ENCODE peak calls at places on chromosomes 5 and 9, in seven cellular contexts. One of them, this sample, is unnamed.

GRCh38 chr9:137310190-137311052 is 8.3 kb upstream of the NRARP start:
- DNase-seq in fibroblast of mammary gland: no peak
- DNase-seq in stomach: no peak
- DNase-seq in neural progenitor cell: peak
- DNase-seq in kidney epithelial cell: no peak
- DNase-seq in cardiac fibroblast: no peak
- DNase-seq in tibial nerve: no peak
- DNase-seq in this sample: peak

GRCh38 chr9:19481471-19481870 is 72.7 kb downstream of the ACER2 start:
- DNase-seq in fibroblast of mammary gland: no peak
- DNase-seq in stomach: no peak
- DNase-seq in neural progenitor cell: no peak
- DNase-seq in kidney epithelial cell: no peak
- DNase-seq in cardiac fibroblast: no peak
- DNase-seq in tibial nerve: no peak
- DNase-seq in this sample: no peak

GRCh38 chr5:179302499-179303185 is 42.6 kb downstream of the ADAMTS2 start:
- DNase-seq in fibroblast of mammary gland: no peak
- DNase-seq in stomach: no peak
- DNase-seq in neural progenitor cell: no peak
- DNase-seq in kidney epithelial cell: no peak
- DNase-seq in cardiac fibroblast: no peak
- DNase-seq in tibial nerve: no peak
- DNase-seq in this sample: no peak

GRCh38 chr5:1332461-1333001 is 12.4 kb downstream of the CLPTM1L start:
- DNase-seq in fibroblast of mammary gland: no peak
- DNase-seq in stomach: peak
- DNase-seq in neural progenitor cell: no peak
- DNase-seq in kidney epithelial cell: no peak
- DNase-seq in cardiac fibroblast: no peak
- DNase-seq in tibial nerve: no peak
- DNase-seq in this sample: no peak

GRCh38 chr5:108753331-108753730 is 5.6 kb downstream of the FER start:
- DNase-seq in fibroblast of mammary gland: peak
- DNase-seq in stomach: no peak
- DNase-seq in neural progenitor cell: no peak
- DNase-seq in kidney epithelial cell: no peak
- DNase-seq in cardiac fibroblast: peak
- DNase-seq in tibial nerve: no peak
- DNase-seq in this sample: peak

GRCh38 chr5:98205691-98206461 is 567.6 kb upstream of the RGMB start:
- DNase-seq in fibroblast of mammary gland: peak
- DNase-seq in stomach: no peak
- DNase-seq in neural progenitor cell: no peak
- DNase-seq in kidney epithelial cell: peak
- DNase-seq in cardiac fibroblast: peak
- DNase-seq in tibial nerve: no peak
- DNase-seq in this sample: peak

GRCh38 chr5:76493190-76493837 is 90.2 kb downstream of the IQGAP2 start:
- DNase-seq in fibroblast of mammary gland: no peak
- DNase-seq in stomach: no peak
- DNase-seq in neural progenitor cell: no peak
- DNase-seq in kidney epithelial cell: no peak
- DNase-seq in cardiac fibroblast: no peak
- DNase-seq in tibial nerve: no peak
- DNase-seq in this sample: no peak

GRCh38 chr5:31149072-31149471 is 44.4 kb upstream of the CDH6 start:
- DNase-seq in fibroblast of mammary gland: no peak
- DNase-seq in stomach: no peak
- DNase-seq in neural progenitor cell: no peak
- DNase-seq in kidney epithelial cell: no peak
- DNase-seq in cardiac fibroblast: peak
- DNase-seq in tibial nerve: no peak
- DNase-seq in this sample: no peak

GRCh38 chr5:151805414-151806225 is 33.9 kb downstream of the G3BP1 start:
- DNase-seq in fibroblast of mammary gland: peak
- DNase-seq in stomach: no peak
- DNase-seq in neural progenitor cell: no peak
- DNase-seq in kidney epithelial cell: no peak
- DNase-seq in cardiac fibroblast: peak
- DNase-seq in tibial nerve: peak
- DNase-seq in this sample: no peak

GRCh38 chr5:107858788-107859187 is 188.1 kb upstream of the EFNA5 start:
- DNase-seq in fibroblast of mammary gland: no peak
- DNase-seq in stomach: no peak
- DNase-seq in neural progenitor cell: no peak
- DNase-seq in kidney epithelial cell: no peak
- DNase-seq in cardiac fibroblast: no peak
- DNase-seq in tibial nerve: no peak
- DNase-seq in this sample: no peak

GRCh38 chr9:124037790-124038189 is 26.2 kb downstream of the LHX2 start:
- DNase-seq in fibroblast of mammary gland: no peak
- DNase-seq in stomach: no peak
- DNase-seq in neural progenitor cell: peak
- DNase-seq in kidney epithelial cell: no peak
- DNase-seq in cardiac fibroblast: no peak
- DNase-seq in tibial nerve: no peak
- DNase-seq in this sample: no peak

GRCh38 chr9:6590772-6591384 is 54.7 kb downstream of the GLDC start:
- DNase-seq in fibroblast of mammary gland: no peak
- DNase-seq in stomach: no peak
- DNase-seq in neural progenitor cell: no peak
- DNase-seq in kidney epithelial cell: no peak
- DNase-seq in cardiac fibroblast: no peak
- DNase-seq in tibial nerve: no peak
- DNase-seq in this sample: peak

GRCh38 chr5:115623632-115624031 is 2.2 kb downstream of the TMED7 start:
- DNase-seq in fibroblast of mammary gland: no peak
- DNase-seq in stomach: no peak
- DNase-seq in neural progenitor cell: no peak
- DNase-seq in kidney epithelial cell: no peak
- DNase-seq in cardiac fibroblast: no peak
- DNase-seq in tibial nerve: no peak
- DNase-seq in this sample: no peak

GRCh38 chr5:75512383-75513074 is 838 bp downstream of the POLK start:
- DNase-seq in fibroblast of mammary gland: peak
- DNase-seq in stomach: no peak
- DNase-seq in neural progenitor cell: no peak
- DNase-seq in kidney epithelial cell: no peak
- DNase-seq in cardiac fibroblast: peak
- DNase-seq in tibial nerve: no peak
- DNase-seq in this sample: no peak

GRCh38 chr9:87873607-87874319 is 8.9 kb upstream of the SPATA31E1 start:
- DNase-seq in fibroblast of mammary gland: no peak
- DNase-seq in stomach: no peak
- DNase-seq in neural progenitor cell: no peak
- DNase-seq in kidney epithelial cell: no peak
- DNase-seq in cardiac fibroblast: no peak
- DNase-seq in tibial nerve: no peak
- DNase-seq in this sample: no peak

GRCh38 chr5:176596689-176597416 is 13.1 kb downstream of the GPRIN1 start:
- DNase-seq in fibroblast of mammary gland: peak
- DNase-seq in stomach: peak
- DNase-seq in neural progenitor cell: peak
- DNase-seq in kidney epithelial cell: no peak
- DNase-seq in cardiac fibroblast: peak
- DNase-seq in tibial nerve: no peak
- DNase-seq in this sample: peak
- TF ChIP-seq CTCF in fibroblast of mammary gland: no peak
- TF ChIP-seq CTCF in stomach: no peak
- TF ChIP-seq CTCF in neural progenitor cell: peak
- TF ChIP-seq CTCF in kidney epithelial cell: no peak
- TF ChIP-seq CTCF in cardiac fibroblast: no peak
- TF ChIP-seq CTCF in tibial nerve: no peak
- TF ChIP-seq CTCF in this sample: no peak

DNA sequence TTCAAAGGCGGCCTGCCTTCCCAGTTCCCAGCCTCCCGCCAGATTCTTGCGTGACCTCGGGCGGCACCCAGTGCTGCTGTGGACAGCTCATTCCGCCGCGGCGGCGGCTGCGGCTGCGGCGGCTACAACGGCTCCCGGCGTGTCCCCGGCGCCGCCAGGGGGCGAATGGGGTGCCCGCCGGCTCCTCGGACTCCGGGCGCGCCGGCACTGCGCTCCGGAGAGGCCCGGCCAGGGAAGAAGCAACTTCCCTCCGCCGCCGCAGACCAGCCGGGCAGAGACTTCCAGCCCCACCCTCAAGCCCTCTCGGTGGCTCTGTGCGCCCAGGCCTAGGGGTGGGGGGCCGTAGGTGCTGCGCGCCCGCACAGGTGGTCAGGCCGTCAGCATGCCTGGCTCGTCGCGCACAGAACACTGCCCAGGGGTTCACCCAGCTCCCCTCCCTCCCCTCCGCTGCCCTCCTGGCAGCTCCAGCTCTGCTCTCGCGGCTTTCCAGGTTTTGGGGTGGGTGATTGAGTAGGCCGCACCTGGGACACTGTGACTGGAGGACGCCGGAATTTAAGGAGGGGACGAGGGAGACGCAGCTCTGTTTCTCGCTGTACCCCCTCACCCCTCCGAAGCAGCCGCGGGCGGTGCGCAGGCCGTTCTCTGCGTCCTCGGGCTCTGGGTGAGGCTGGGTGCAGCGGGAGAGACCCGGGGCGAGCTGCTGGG is 20.2 kb downstream of the IGIP start:
- DNase-seq in fibroblast of mammary gland: peak
- DNase-seq in stomach: peak
- DNase-seq in neural progenitor cell: peak
- DNase-seq in kidney epithelial cell: peak
- DNase-seq in cardiac fibroblast: peak
- DNase-seq in tibial nerve: peak
- DNase-seq in this sample: peak
- H3K4me3 ChIP-seq in fibroblast of mammary gland: peak
- H3K4me3 ChIP-seq in stomach: peak
- H3K4me3 ChIP-seq in neural progenitor cell: peak
- H3K4me3 ChIP-seq in kidney epithelial cell: peak
- H3K4me3 ChIP-seq in cardiac fibroblast: peak
- H3K4me3 ChIP-seq in tibial nerve: peak
- H3K4me3 ChIP-seq in this sample: peak

GRCh38 chr5:154543380-154543779 is 65.4 kb upstream of the HAND1 start:
- DNase-seq in fibroblast of mammary gland: peak
- DNase-seq in stomach: no peak
- DNase-seq in neural progenitor cell: no peak
- DNase-seq in kidney epithelial cell: no peak
- DNase-seq in cardiac fibroblast: peak
- DNase-seq in tibial nerve: peak
- DNase-seq in this sample: no peak

GRCh38 chr5:154542581-154542980 is 64.6 kb upstream of the HAND1 start:
- DNase-seq in fibroblast of mammary gland: peak
- DNase-seq in stomach: no peak
- DNase-seq in neural progenitor cell: no peak
- DNase-seq in kidney epithelial cell: no peak
- DNase-seq in cardiac fibroblast: no peak
- DNase-seq in tibial nerve: no peak
- DNase-seq in this sample: no peak

GRCh38 chr5:154542000-154542399 is 64.0 kb upstream of the HAND1 start:
- DNase-seq in fibroblast of mammary gland: no peak
- DNase-seq in stomach: no peak
- DNase-seq in neural progenitor cell: no peak
- DNase-seq in kidney epithelial cell: no peak
- DNase-seq in cardiac fibroblast: no peak
- DNase-seq in tibial nerve: no peak
- DNase-seq in this sample: no peak

GRCh38 chr5:154540600-154540999 is 62.6 kb upstream of the HAND1 start:
- DNase-seq in fibroblast of mammary gland: no peak
- DNase-seq in stomach: no peak
- DNase-seq in neural progenitor cell: no peak
- DNase-seq in kidney epithelial cell: no peak
- DNase-seq in cardiac fibroblast: no peak
- DNase-seq in tibial nerve: no peak
- DNase-seq in this sample: no peak

GRCh38 chr5:154541553-154541952 is 63.5 kb upstream of the HAND1 start:
- DNase-seq in fibroblast of mammary gland: no peak
- DNase-seq in stomach: no peak
- DNase-seq in neural progenitor cell: no peak
- DNase-seq in kidney epithelial cell: no peak
- DNase-seq in cardiac fibroblast: no peak
- DNase-seq in tibial nerve: no peak
- DNase-seq in this sample: no peak
- TF ChIP-seq CTCF in fibroblast of mammary gland: no peak
- TF ChIP-seq CTCF in stomach: no peak
- TF ChIP-seq CTCF in neural progenitor cell: no peak
- TF ChIP-seq CTCF in kidney epithelial cell: no peak
- TF ChIP-seq CTCF in cardiac fibroblast: no peak
- TF ChIP-seq CTCF in tibial nerve: no peak
- TF ChIP-seq CTCF in this sample: no peak

DNA sequence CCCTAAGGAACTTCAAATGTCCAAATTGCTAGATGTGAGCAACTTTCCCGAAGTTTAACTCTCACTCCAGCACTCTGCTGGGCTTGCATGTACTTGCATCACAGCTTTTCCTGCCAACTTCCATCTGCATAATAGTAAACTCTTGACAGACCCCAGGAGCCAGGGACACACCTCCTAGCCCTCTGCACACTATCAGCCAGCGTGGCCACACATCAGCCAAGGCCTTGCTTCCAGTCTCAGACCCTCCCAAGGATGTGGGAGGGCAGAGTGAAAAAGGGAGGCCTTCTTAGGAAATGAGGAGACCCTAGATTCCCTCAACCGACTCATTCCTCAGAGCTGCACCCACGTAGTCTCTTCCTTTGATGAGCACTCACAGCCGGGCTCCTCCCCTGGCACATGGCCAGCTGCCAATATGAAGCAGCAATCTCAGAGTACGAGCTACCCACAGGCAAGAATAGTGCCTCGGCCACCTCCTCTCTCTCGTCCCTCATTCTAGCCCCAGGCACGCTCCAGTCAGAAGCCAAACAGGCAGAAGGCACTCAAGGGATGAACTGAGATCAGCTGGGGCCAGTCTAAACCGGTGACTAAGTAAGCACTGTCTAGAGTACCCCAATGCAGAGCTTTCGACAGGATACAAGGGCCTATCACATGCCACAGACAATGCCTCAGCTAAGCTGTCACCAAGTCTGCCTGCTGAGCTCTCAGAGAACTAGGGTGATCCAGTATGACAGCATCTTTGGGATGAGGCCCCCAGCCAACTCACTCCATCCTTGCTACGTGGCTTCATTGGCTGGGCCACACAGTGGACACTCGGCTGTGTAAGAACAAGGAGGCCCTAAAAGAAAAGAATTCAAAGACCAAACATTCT is 2.3 kb downstream of the P4HA2 start:
- DNase-seq in fibroblast of mammary gland: peak
- DNase-seq in stomach: peak
- DNase-seq in neural progenitor cell: no peak
- DNase-seq in kidney epithelial cell: no peak
- DNase-seq in cardiac fibroblast: peak
- DNase-seq in tibial nerve: peak
- DNase-seq in this sample: peak
- H3K4me3 ChIP-seq in fibroblast of mammary gland: peak
- H3K4me3 ChIP-seq in stomach: no peak
- H3K4me3 ChIP-seq in neural progenitor cell: no peak
- H3K4me3 ChIP-seq in kidney epithelial cell: no peak
- H3K4me3 ChIP-seq in cardiac fibroblast: no peak
- H3K4me3 ChIP-seq in tibial nerve: no peak
- H3K4me3 ChIP-seq in this sample: peak

GRCh38 chr9:99511723-99512122 is 289.6 kb downstream of the SEC61B start:
- DNase-seq in fibroblast of mammary gland: no peak
- DNase-seq in stomach: no peak
- DNase-seq in neural progenitor cell: peak
- DNase-seq in kidney epithelial cell: no peak
- DNase-seq in cardiac fibroblast: peak
- DNase-seq in tibial nerve: no peak
- DNase-seq in this sample: no peak
- TF ChIP-seq CTCF in fibroblast of mammary gland: peak
- TF ChIP-seq CTCF in stomach: no peak
- TF ChIP-seq CTCF in neural progenitor cell: peak
- TF ChIP-seq CTCF in kidney epithelial cell: no peak
- TF ChIP-seq CTCF in cardiac fibroblast: peak
- TF ChIP-seq CTCF in tibial nerve: no peak
- TF ChIP-seq CTCF in this sample: no peak